ENCODE peak calls at places on chromosomes 2 and 18, in six cellular contexts. K, S, Z, W, C and A are unnamed samples.

GRCh38 chr2:925711-926110 is 24.9 kb upstream of the SNTG2 start:
- DNase-seq in C (no peak), K (no peak), Z (no peak), S (no peak), W (no peak), A (no peak)

GRCh38 chr2:8197101-8197500 is 484.8 kb upstream of the ID2 start:
- DNase-seq in Z (no peak), W (peak; percentile 86), S (no peak), K (no peak), C (peak; percentile 11), A (no peak)

GRCh38 chr2:12047761-12048160 is 301.3 kb downstream of the LPIN1 start:
- DNase-seq in Z (no peak), S (no peak), C (no peak), W (no peak), K (no peak), A (no peak)

GRCh38 chr2:237742614-237743013 is 56.0 kb upstream of the RBM44 start:
- DNase-seq in Z (no peak), K (no peak), C (no peak), S (no peak), W (no peak), A (no peak)

GRCh38 chr2:241156997-241157441 is 6.8 kb downstream of the PPP1R7 start:
- DNase-seq in K (no peak), Z (no peak), W (no peak), S (no peak), C (no peak), A (no peak)

GRCh38 chr2:235746257-235746934 is 252.6 kb downstream of the AGAP1 start:
- DNase-seq in W (peak; percentile 90), C (peak; percentile 90), K (peak; percentile 69), S (no peak), Z (peak; percentile 69), A (peak; percentile 75)

GRCh38 chr2:216113572-216113971 is 4.4 kb downstream of the XRCC5 start:
- DNase-seq in K (no peak), C (no peak), W (no peak), S (no peak), Z (no peak), A (no peak)

GRCh38 chr18:60555629-60556028 is 183.1 kb upstream of the MC4R start:
- DNase-seq in K (no peak), S (no peak), W (no peak), C (no peak), Z (no peak), A (no peak)

GRCh38 chr2:234679766-234680687 is 183.1 kb upstream of the ARL4C start:
- DNase-seq in W (peak; percentile 99), C (peak; percentile 98), K (no peak), S (no peak), Z (no peak), A (peak; percentile 79)

GRCh38 chr18:183769-184168 is 25.4 kb downstream of the USP14 start:
- DNase-seq in S (no peak), K (no peak), C (peak; percentile 25), Z (no peak), W (no peak), A (no peak)

GRCh38 chr2:65754219-65754618 is 321.8 kb upstream of the SPRED2 start:
- DNase-seq in W (no peak), K (no peak), S (no peak), C (no peak), Z (no peak), A (no peak)

GRCh38 chr2:3491306-3491705 is 28.0 kb downstream of the ADI1 start:
- DNase-seq in S (no peak), Z (no peak), C (no peak), K (no peak), W (no peak), A (no peak)

GRCh38 chr2:109448946-109449788 is 164.6 kb downstream of the SEPTIN10 start:
- DNase-seq in S (no peak), W (no peak), K (no peak), Z (no peak), C (no peak), A (peak; percentile 34)

GRCh38 chr2:6069354-6069753 is 377.2 kb downstream of the SOX11 start:
- DNase-seq in C (no peak), Z (no peak), K (peak; percentile 66), S (no peak), W (peak; percentile 5), A (no peak)
- H3K9ac ChIP-seq in C (no peak overlapping the region), Z (no peak overlapping the region), K (no peak overlapping the region), S (no peak overlapping the region), W (no peak overlapping the region), A (no peak overlapping the region)

GRCh38 chr2:10910625-10911024 is 1.1 kb upstream of the KCNF1 start:
- DNase-seq in W (no peak), C (no peak), S (no peak), Z (no peak), K (peak; percentile 5), A (no peak)

GRCh38 chr2:10912796-10913445 is 1.2 kb downstream of the KCNF1 start:
- DNase-seq in C (no peak), S (no peak), K (no peak), W (no peak), Z (no peak), A (peak; percentile 22)

GRCh38 chr2:10909996-10910341 is 1.8 kb upstream of the KCNF1 start:
- DNase-seq in S (no peak), W (no peak), C (no peak), K (peak; percentile 25), Z (no peak), A (no peak)

GRCh38 chr2:10912076-10912731 is 470 bp downstream of the KCNF1 start:
- DNase-seq in K (peak; percentile 30), C (no peak), Z (no peak), S (no peak), W (no peak), A (peak; percentile 53)

DNA sequence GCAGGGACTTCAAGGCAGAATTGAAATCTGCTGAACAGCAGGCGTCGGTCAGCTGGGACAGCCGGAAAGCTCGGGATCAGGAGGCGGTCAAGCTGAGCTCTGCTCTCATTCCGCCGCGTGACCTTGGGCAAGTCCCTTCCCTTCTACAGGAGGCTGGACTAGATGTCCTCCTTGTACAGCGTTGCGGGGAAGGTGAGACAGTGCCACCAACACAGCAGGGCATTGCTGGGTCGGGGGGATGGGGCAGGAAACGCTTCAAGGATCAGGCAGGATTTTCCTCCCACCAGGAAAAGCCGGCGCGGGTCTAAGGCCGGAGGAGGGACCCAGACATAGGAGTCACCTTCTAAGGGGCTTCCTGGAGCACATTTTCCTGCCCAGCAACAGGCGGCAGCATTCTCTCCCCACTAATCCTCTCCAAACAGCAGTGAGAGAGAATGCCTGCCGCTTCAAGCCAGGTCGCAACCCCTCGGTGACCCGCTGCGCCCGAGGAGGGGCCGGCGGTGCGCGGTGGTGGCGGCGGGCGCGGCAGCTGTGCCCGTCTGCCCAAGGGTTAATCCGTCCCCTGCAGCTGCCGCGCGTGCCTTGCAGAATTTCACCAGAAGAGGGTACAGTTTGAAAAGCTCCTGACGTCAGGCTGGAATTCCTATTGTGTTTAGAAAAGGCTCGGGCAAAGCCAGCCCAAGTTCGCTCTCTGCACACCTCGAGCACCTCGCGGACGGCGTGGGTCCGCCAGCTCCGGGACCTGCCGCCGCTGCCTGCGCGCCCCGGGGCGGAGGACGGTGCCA is at the start of gene KCNF1:
- DNase-seq in S (no peak), Z (peak; percentile 89), K (peak; percentile 73), W (peak; percentile 65), C (peak; percentile 73), A (peak; percentile 63)
- H2BK120ac ChIP-seq in S (no peak within 1 kb of the TSS), Z (no peak within 1 kb of the TSS), K (no peak within 1 kb of the TSS), W (peak within 1 kb of the TSS; percentile 44), C (no peak within 1 kb of the TSS), A (no peak within 1 kb of the TSS)

DNA sequence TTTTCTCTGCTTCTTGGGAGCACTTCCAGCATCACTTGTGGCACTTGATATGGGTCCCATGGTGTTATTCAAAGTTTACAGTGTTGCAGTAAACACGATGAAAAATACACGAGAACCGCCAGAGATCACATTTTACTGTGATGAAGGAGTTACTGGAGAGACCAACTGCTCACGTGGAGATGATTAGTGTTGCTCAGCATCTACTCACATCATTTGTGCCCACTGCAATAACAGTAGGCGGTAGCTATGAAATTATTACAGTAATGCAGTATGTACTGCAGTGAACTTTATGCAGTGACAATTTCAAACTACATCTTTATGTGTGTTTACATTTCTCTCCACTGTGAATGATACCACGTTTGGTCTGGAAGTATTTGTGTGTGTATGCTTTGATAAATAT is 93.5 kb downstream of the SLC4A3 start:
- DNase-seq in C (no peak), K (no peak), S (no peak), Z (no peak), W (no peak), A (no peak)
- H4K91ac ChIP-seq in C (no peak overlapping the region), K (no peak overlapping the region), S (no peak overlapping the region), Z (no peak overlapping the region), W (no peak overlapping the region), A (no peak overlapping the region)

DNA sequence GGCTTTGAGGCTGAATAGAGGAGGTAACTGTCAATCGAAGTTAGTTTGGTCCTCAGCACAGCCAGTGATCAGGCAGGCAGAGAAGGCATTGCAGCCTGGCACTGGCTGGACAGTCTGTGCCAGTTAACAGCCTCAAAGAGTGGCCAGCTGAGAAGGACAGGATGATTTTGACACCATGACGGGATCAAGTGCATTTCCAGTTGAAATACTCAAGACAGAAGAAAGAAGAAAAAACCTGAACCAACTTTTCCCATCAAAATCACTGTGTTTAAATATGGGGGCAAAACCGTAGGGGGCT is 96.7 kb upstream of the ZCCHC2 start:
- DNase-seq in C (no peak), Z (no peak), S (no peak), W (no peak), K (no peak), A (no peak)
- H3K9ac ChIP-seq in C (peak overlapping the region; percentile 3), Z (no peak overlapping the region), S (no peak overlapping the region), W (no peak overlapping the region), K (no peak overlapping the region), A (no peak overlapping the region)

DNA sequence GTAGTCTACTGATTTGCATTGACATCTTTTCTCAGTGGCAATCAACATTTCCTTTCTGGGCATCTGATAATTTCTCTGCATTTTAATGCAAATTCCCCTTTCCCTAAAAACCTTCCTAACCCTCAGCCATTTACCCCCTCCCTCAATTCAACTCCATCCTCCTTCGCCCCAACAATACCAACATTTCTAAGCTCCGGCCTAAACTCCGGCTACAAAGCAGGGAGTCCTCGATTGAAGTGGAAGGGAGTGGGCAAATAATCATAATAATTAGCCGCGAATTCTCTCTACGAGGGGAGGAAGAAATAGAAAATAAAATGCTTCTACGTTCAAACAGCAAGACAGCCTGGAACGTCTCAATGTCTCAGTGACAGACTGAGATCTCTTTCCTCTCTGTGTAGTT is 4.6 kb downstream of the BCL11A start:
- DNase-seq in W (no peak), S (no peak), Z (no peak), K (no peak), C (no peak), A (no peak)
- H2BK120ac ChIP-seq in W (no peak overlapping the region), S (no peak overlapping the region), Z (no peak overlapping the region), K (no peak overlapping the region), C (no peak overlapping the region), A (no peak overlapping the region)

DNA sequence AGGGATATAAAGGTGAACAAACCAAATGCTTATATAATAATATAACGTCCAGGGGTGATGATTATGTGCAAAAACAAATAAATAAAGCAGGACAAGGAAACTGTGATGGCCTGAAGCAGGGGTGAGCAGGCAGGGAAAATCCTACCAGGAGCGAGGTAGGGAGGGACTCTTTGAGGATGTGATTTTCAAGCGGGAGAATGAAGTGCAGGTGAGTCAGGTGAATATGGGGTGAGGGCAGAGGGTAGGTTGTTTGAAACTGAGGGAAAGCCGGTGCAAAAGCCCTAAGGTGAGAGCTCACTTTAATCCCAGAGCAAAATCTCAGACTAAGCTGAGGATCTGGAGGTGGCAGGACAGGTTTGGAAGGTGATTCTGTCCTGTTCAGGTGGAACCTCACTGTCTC is 40.7 kb downstream of the CYP26B1 start:
- DNase-seq in Z (no peak), W (no peak), K (no peak), S (no peak), C (no peak), A (no peak)
- H4K91ac ChIP-seq in Z (no peak overlapping the region), W (no peak overlapping the region), K (no peak overlapping the region), S (no peak overlapping the region), C (no peak overlapping the region), A (no peak overlapping the region)